ENCODE peak calls at places on chromosome 16, in five cellular contexts. F, T, S, G and H are unnamed samples.

GRCh38 chr16:21563676-21564075 is 35.7 kb upstream of the METTL9 start:
- DNase-seq in G (no peak), T (no peak), F (no peak), S (no peak), H (no peak)

GRCh38 chr16:66414891-66415290 is 12.2 kb upstream of the BEAN1 start:
- DNase-seq in F (peak), T (no peak), G (no peak), S (no peak), H (no peak)

GRCh38 chr16:76518791-76519190 is 241.6 kb downstream of the CNTNAP4 start:
- DNase-seq in T (no peak), F (no peak), S (no peak), G (no peak), H (no peak)

GRCh38 chr16:83475108-83475507 is 332.7 kb upstream of the HSBP1 start:
- DNase-seq in S (no peak), T (no peak), G (no peak), F (no peak), H (no peak)

GRCh38 chr16:51343411-51343810 is 192.3 kb upstream of the SALL1 start:
- DNase-seq in F (no peak), G (no peak), S (no peak), T (no peak), H (no peak)

GRCh38 chr16:1208239-1208830 is 16.7 kb downstream of the TPSG1 start:
- DNase-seq in G (no peak), S (no peak), T (no peak), F (no peak), H (no peak)

GRCh38 chr16:15785386-15786059 is 71.3 kb downstream of the MYH11 start:
- DNase-seq in G (no peak), F (no peak), S (no peak), T (no peak), H (no peak)

GRCh38 chr16:695355-696089 is 5.3 kb upstream of the WDR24 start:
- DNase-seq in S (no peak), T (peak), F (peak), G (peak), H (no peak)

GRCh38 chr16:75317101-75317522 is 65.7 kb upstream of the BCAR1 start:
- DNase-seq in G (peak), S (peak), T (no peak), F (peak), H (no peak)

GRCh38 chr16:30748634-30749445 is 615 bp downstream of the PHKG2 start:
- DNase-seq in T (no peak), G (peak), S (no peak), F (peak), H (peak)

GRCh38 chr16:71674229-71674628 is 48.2 kb downstream of the MARVELD3 start:
- DNase-seq in G (no peak), S (no peak), T (no peak), F (no peak), H (no peak)

GRCh38 chr16:78599271-78599670 is 499.8 kb downstream of the WWOX start:
- DNase-seq in F (no peak), T (no peak), G (no peak), S (no peak), H (no peak)

GRCh38 chr16:10608687-10609409 is 28.4 kb upstream of the EMP2 start:
- DNase-seq in G (no peak), T (no peak), S (no peak), F (no peak), H (no peak)

GRCh38 chr16:74186589-74186988 is 110.0 kb upstream of the PSMD7 start:
- DNase-seq in T (no peak), G (no peak), S (no peak), F (no peak), H (no peak)

GRCh38 chr16:11949527-11949926 is 7.7 kb upstream of the NPIPB2 start:
- DNase-seq in F (peak), T (no peak), G (peak), S (peak), H (no peak)

GRCh38 chr16:79184464-79184863 is 416.1 kb downstream of the MAF start:
- DNase-seq in T (no peak), G (no peak), F (peak), S (no peak), H (no peak)

GRCh38 chr16:19776147-19776546 is 58.1 kb downstream of the IQCK start:
- DNase-seq in T (no peak), S (no peak), G (peak), F (no peak), H (no peak)

GRCh38 chr16:68370921-68371651 is 60.3 kb downstream of the PRMT7 start:
- DNase-seq in F (no peak), S (no peak), G (no peak), T (no peak), H (no peak)

GRCh38 chr16:24980077-24980793 is 34.9 kb downstream of the ARHGAP17 start:
- DNase-seq in F (peak), G (peak), T (no peak), S (no peak), H (no peak)

GRCh38 chr16:59296002-59296401 is 561.9 kb upstream of the GOT2 start:
- DNase-seq in G (no peak), F (no peak), S (no peak), T (no peak), H (no peak)

GRCh38 chr16:88359008-88359407 is 23.8 kb upstream of the ZNF469 start:
- DNase-seq in S (no peak), G (no peak), F (no peak), T (no peak), H (no peak)

GRCh38 chr16:86619263-86619935 is 41.0 kb downstream of the FOXL1 start:
- DNase-seq in G (no peak), F (no peak), T (no peak), S (no peak), H (no peak)

GRCh38 chr16:19912445-19913305 is 28.0 kb upstream of the GPRC5B start:
- DNase-seq in F (peak), S (no peak), T (no peak), G (no peak), H (no peak)

GRCh38 chr16:66441586-66442375 is 14.7 kb downstream of the BEAN1 start:
- DNase-seq in S (no peak), T (no peak), G (no peak), F (peak), H (no peak)

GRCh38 chr16:69294051-69294450 is 17.1 kb upstream of the VPS4A start:
- DNase-seq in F (no peak), S (no peak), G (no peak), T (no peak), H (no peak)

GRCh38 chr16:35525979-35526590 is 2066.7 kb downstream of the TP53TG3F start:
- DNase-seq in G (no peak), T (no peak), F (no peak), S (no peak), H (no peak)

GRCh38 chr16:68083861-68084503 is 1.2 kb upstream of the NFATC3 start:
- DNase-seq in S (no peak), T (no peak), G (no peak), F (no peak), H (no peak)

GRCh38 chr16:89344846-89345577 is 127.5 kb downstream of the ZNF778 start:
- DNase-seq in S (no peak), F (no peak), T (no peak), G (no peak), H (no peak)

GRCh38 chr16:56938664-56939513 is 6.9 kb downstream of the HERPUD1 start:
- DNase-seq in S (no peak), G (no peak), T (no peak), F (no peak), H (no peak)

GRCh38 chr16:30010817-30011504 is at the start of gene DOC2A:
- DNase-seq in S (no peak), G (no peak), F (no peak), T (no peak), H (no peak)

GRCh38 chr16:78444-79145 is 570 bp downstream of the MPG start:
- DNase-seq in F (no peak), G (peak), T (no peak), S (no peak), H (no peak)

GRCh38 chr16:48231675-48232214 is 12.4 kb upstream of the LONP2 start:
- DNase-seq in T (no peak), S (peak), F (peak), G (peak), H (no peak)

GRCh38 chr16:19718624-19718965 is 524 bp downstream of the IQCK start:
- DNase-seq in G (no peak), T (no peak), S (no peak), F (peak), H (no peak)